ENCODE peak calls at places on chromosomes 3 and 15, in nine cellular contexts. Y is NCI-H774; R is kidney glomerular epithelial cell; N is AG08396; J is AG08395; W is stimulated activated naive CD8-positive, alpha-beta T cell treated with anti-CD3 and anti-CD28 coated beads, Interleukin-15, Interleukin-2, amounts not matched to agents 100 U/mL and 50 U/mL, for 24 hours; C is lower lobe of right lung; O is activated naive CD4-positive, alpha-beta T cell; U is stimulated activated CD8-positive, alpha-beta memory T cell treated with anti-CD3 and anti-CD28 coated beads, Interleukin-2, amount 100 ng/mL, for 1 hour. K is an unnamed sample.

GRCh38 chr3:175746308-175746707 is 887.2 kb downstream of the NAALADL2 start:
- DNase-seq in Y (no peak), R (no peak), N (no peak), J (no peak), W (no peak), C (no peak), O (no peak), U (no peak), K (no peak)

GRCh38 chr3:128459451-128459820 is 7.3 kb downstream of the DNAJB8 start:
- DNase-seq in Y (no peak), R (no peak), N (no peak), J (no peak), W (no peak), C (no peak), O (no peak), U (no peak), K (no peak)

GRCh38 chr15:52100807-52101206 is 11.8 kb downstream of the BCL2L10 start:
- DNase-seq in Y (no peak), R (peak), N (peak), J (peak), W (no peak), C (peak), O (no peak), U (no peak), K (no peak)

GRCh38 chr3:46695177-46695961 is 1.9 kb upstream of the ALS2CL start:
- DNase-seq in Y (no peak), R (no peak), N (no peak), J (no peak), W (peak), C (peak), O (peak), U (no peak), K (no peak)

GRCh38 chr3:19124752-19125151 is 23.6 kb upstream of the KCNH8 start:
- DNase-seq in Y (no peak), R (no peak), N (no peak), J (no peak), W (no peak), C (no peak), O (no peak), U (no peak), K (no peak)

GRCh38 chr15:90989040-90989768 is 5.1 kb downstream of the PRC1 start:
- DNase-seq in Y (no peak), R (no peak), N (no peak), J (no peak), W (no peak), C (no peak), O (no peak), U (no peak), K (no peak)

GRCh38 chr3:64398431-64398830 is 173.2 kb upstream of the PRICKLE2 start:
- DNase-seq in Y (no peak), R (no peak), N (no peak), J (peak), W (no peak), C (no peak), O (no peak), U (no peak), K (no peak)

GRCh38 chr3:32284443-32284842 is 46.0 kb downstream of the CMTM8 start:
- DNase-seq in Y (no peak), R (no peak), N (no peak), J (no peak), W (no peak), C (no peak), O (no peak), U (no peak), K (no peak)

GRCh38 chr3:81249540-81250029 is 511.9 kb downstream of the GBE1 start:
- DNase-seq in Y (peak), R (peak), N (no peak), J (peak), W (no peak), C (no peak), O (no peak), U (no peak), K (no peak)

GRCh38 chr15:40843885-40844542 is at the start of gene SPINT1:
- DNase-seq in Y (peak), R (no peak), N (no peak), J (no peak), W (peak), C (peak), O (no peak), U (no peak), K (no peak)

GRCh38 chr15:40344217-40344616 is 3.5 kb upstream of the CCDC9B start:
- DNase-seq in Y (no peak), R (no peak), N (no peak), J (no peak), W (no peak), C (no peak), O (no peak), U (no peak), K (no peak)

GRCh38 chr3:139281096-139281495 is 62.7 kb upstream of the MRPS22 start:
- DNase-seq in Y (no peak), R (no peak), N (peak), J (peak), W (no peak), C (no peak), O (no peak), U (no peak), K (no peak)

GRCh38 chr15:95929232-95929846 is 401.2 kb upstream of the NR2F2 start:
- DNase-seq in Y (peak), R (no peak), N (no peak), J (no peak), W (no peak), C (no peak), O (no peak), U (no peak), K (no peak)

GRCh38 chr3:100602506-100603444 is 6.6 kb upstream of the ADGRG7 start:
- DNase-seq in Y (no peak), R (peak), N (no peak), J (no peak), W (no peak), C (no peak), O (no peak), U (no peak), K (no peak)

GRCh38 chr3:127792664-127793292 is 29.5 kb downstream of the MGLL start:
- DNase-seq in Y (no peak), R (peak), N (peak), J (peak), W (no peak), C (no peak), O (no peak), U (no peak), K (no peak)

GRCh38 chr3:113623324-113623723 is 73.1 kb downstream of the USF3 start:
- DNase-seq in Y (no peak), R (no peak), N (no peak), J (no peak), W (no peak), C (no peak), O (no peak), U (no peak), K (no peak)

GRCh38 chr3:195700319-195700718 is 20.5 kb upstream of the MUC20 start:
- DNase-seq in Y (no peak), R (no peak), N (no peak), J (no peak), W (no peak), C (no peak), O (no peak), U (no peak), K (no peak)

GRCh38 chr3:31009881-31010280 is 115.4 kb upstream of the GADL1 start:
- DNase-seq in Y (no peak), R (no peak), N (no peak), J (no peak), W (no peak), C (no peak), O (no peak), U (no peak), K (no peak)

GRCh38 chr3:159669024-159669476 is 319.6 kb upstream of the IL12A start:
- DNase-seq in Y (no peak), R (peak), N (no peak), J (no peak), W (no peak), C (no peak), O (no peak), U (no peak), K (no peak)

GRCh38 chr15:22945071-22945470 is 35.1 kb downstream of the CYFIP1 start:
- DNase-seq in Y (no peak), R (no peak), N (no peak), J (no peak), W (no peak), C (no peak), O (no peak), U (no peak), K (no peak)

GRCh38 chr15:53758412-53758811 is 1.1 kb downstream of the WDR72 start:
- DNase-seq in Y (no peak), R (no peak), N (no peak), J (no peak), W (no peak), C (no peak), O (no peak), U (no peak), K (no peak)

GRCh38 chr15:57565326-57565725 is 26.4 kb upstream of the MYZAP start:
- DNase-seq in Y (no peak), R (no peak), N (no peak), J (no peak), W (peak), C (no peak), O (no peak), U (no peak), K (no peak)

GRCh38 chr3:37741644-37742043 is 120.0 kb upstream of the CTDSPL start:
- DNase-seq in Y (no peak), R (no peak), N (peak), J (peak), W (no peak), C (peak), O (no peak), U (no peak), K (no peak)

GRCh38 chr15:68888419-68888818 is 41.9 kb upstream of the SPESP1 start:
- DNase-seq in Y (no peak), R (no peak), N (no peak), J (no peak), W (peak), C (no peak), O (no peak), U (no peak), K (no peak)

GRCh38 chr3:47976135-47976758 is 40.0 kb downstream of the MAP4 start:
- DNase-seq in Y (no peak), R (no peak), N (no peak), J (no peak), W (no peak), C (no peak), O (no peak), U (no peak), K (no peak)

GRCh38 chr15:69175536-69175935 is 15.1 kb downstream of the GLCE start:
- DNase-seq in Y (no peak), R (no peak), N (no peak), J (no peak), W (no peak), C (no peak), O (no peak), U (no peak), K (no peak)

GRCh38 chr3:100796556-100796955 is 87.3 kb downstream of the TFG start:
- DNase-seq in Y (no peak), R (peak), N (no peak), J (peak), W (no peak), C (no peak), O (no peak), U (no peak), K (no peak)

GRCh38 chr3:123066896-123067688 is at the start of gene PDIA5:
- DNase-seq in Y (peak), R (peak), N (peak), J (peak), W (peak), C (peak), O (peak), U (no peak), K (peak)

GRCh38 chr3:159839561-159840379 is 148.9 kb upstream of the IL12A start:
- DNase-seq in Y (no peak), R (no peak), N (no peak), J (no peak), W (peak), C (peak), O (no peak), U (no peak), K (peak)

GRCh38 chr15:91424001-91424400 is 323.9 kb downstream of the SV2B start:
- DNase-seq in Y (no peak), R (no peak), N (no peak), J (no peak), W (no peak), C (no peak), O (no peak), U (no peak), K (no peak)

GRCh38 chr15:78024141-78024567 is 53.4 kb downstream of the TBC1D2B start:
- DNase-seq in Y (no peak), R (no peak), N (no peak), J (no peak), W (no peak), C (no peak), O (no peak), U (no peak), K (no peak)